ENCODE peak calls at places on chromosomes 6 and 20, in nine cellular contexts. U is AG04450, T is stomach, O is fibroblast of lung, B is nephron progenitor cell, L is B cell, W is BE2C, N is AG10803, A is fibroblast of the aortic adventitia. F is an unnamed sample.
A peak's percentile ranks its signal among the peaks of the same experiment; 100 is the strongest.

GRCh38 chr6:143283887-143284640 is 166.4 kb downstream of the ADAT2 start:
- DNase-seq in L (no peak), T (no peak), W (no peak), A (peak; percentile 89), N (peak; percentile 94), O (no peak), U (no peak), B (no peak), F (no peak)

GRCh38 chr6:20564777-20565176 is 30.5 kb downstream of the CDKAL1 start:
- DNase-seq in L (no peak), N (no peak), O (no peak), U (no peak), B (no peak), T (no peak), W (no peak), A (no peak), F (no peak)

GRCh38 chr6:169097336-169098052 is 156.2 kb downstream of the THBS2 start:
- DNase-seq in T (no peak), L (no peak), U (peak; percentile 94), W (no peak), A (peak; percentile 97), O (peak; percentile 96), B (no peak), N (peak; percentile 69), F (no peak)

GRCh38 chr20:58956078-58956477 is 25.0 kb upstream of the NELFCD start:
- DNase-seq in U (no peak), L (no peak), A (no peak), W (no peak), O (no peak), B (no peak), N (no peak), T (no peak), F (no peak)

GRCh38 chr6:113763311-113763766 is 93.8 kb upstream of the MARCKS start:
- DNase-seq in T (no peak), B (no peak), N (no peak), U (no peak), W (no peak), L (no peak), O (no peak), A (peak; percentile 9), F (no peak)

GRCh38 chr6:4446982-4447381 is 311.6 kb upstream of the ECI2 start:
- DNase-seq in N (peak; percentile 67), U (peak; percentile 34), L (peak; percentile 36), A (peak; percentile 49), B (no peak), O (peak; percentile 93), W (no peak), T (no peak), F (no peak)

GRCh38 chr20:34907616-34908469 is 31.4 kb downstream of the ACSS2 start:
- DNase-seq in U (peak; percentile 61), W (peak; percentile 91), O (peak; percentile 84), L (no peak), N (peak; percentile 86), A (peak; percentile 89), B (no peak), T (peak; percentile 76), F (no peak)

GRCh38 chr6:124080483-124080882 is 276.8 kb downstream of the NKAIN2 start:
- DNase-seq in A (no peak), T (no peak), W (no peak), O (no peak), N (no peak), L (no peak), U (no peak), B (no peak), F (no peak)

GRCh38 chr20:10404023-10404628 is 29.9 kb downstream of the MKKS start:
- DNase-seq in T (no peak), N (no peak), O (no peak), A (no peak), B (no peak), U (no peak), L (no peak), W (no peak), F (no peak)

DNA sequence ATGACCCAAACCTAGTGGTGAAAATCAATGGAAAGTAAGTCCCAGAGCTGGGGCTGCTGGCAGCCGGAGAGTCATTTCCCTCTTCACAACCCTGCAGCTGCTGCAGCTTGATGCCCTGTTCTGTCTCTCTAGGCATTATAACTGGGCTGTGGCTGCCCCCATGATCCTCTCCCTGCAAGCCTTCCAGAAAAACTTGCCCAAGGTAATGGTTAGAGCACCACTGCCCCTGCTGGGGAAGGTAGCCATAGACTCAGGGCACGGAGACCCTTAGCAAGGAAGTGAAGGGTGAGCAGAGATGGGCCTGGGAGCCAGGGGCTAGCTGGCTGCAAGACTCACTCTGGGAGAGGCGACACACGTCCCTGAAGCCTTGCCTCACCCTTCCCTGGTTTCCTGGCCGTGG is 12.0 kb downstream of the LPIN3 start:
- DNase-seq in A (no peak), B (no peak), N (no peak), O (no peak), L (no peak), T (no peak), W (no peak), U (no peak), F (no peak)
- TF ChIP-seq CTCF in A (no peak), B (no peak), N (no peak), O (no peak), L (no peak), T (no peak), W (no peak), U (no peak), F (no peak)

GRCh38 chr20:40948352-40949267 is 80.0 kb upstream of the TOP1 start:
- DNase-seq in L (no peak), T (no peak), W (no peak), N (no peak), B (no peak), U (no peak), O (peak; percentile 39), A (peak; percentile 20), F (no peak)
- TF ChIP-seq CTCF in L (no peak), T (no peak), W (no peak), N (no peak), B (no peak), U (no peak), O (no peak), A (no peak), F (no peak)

DNA sequence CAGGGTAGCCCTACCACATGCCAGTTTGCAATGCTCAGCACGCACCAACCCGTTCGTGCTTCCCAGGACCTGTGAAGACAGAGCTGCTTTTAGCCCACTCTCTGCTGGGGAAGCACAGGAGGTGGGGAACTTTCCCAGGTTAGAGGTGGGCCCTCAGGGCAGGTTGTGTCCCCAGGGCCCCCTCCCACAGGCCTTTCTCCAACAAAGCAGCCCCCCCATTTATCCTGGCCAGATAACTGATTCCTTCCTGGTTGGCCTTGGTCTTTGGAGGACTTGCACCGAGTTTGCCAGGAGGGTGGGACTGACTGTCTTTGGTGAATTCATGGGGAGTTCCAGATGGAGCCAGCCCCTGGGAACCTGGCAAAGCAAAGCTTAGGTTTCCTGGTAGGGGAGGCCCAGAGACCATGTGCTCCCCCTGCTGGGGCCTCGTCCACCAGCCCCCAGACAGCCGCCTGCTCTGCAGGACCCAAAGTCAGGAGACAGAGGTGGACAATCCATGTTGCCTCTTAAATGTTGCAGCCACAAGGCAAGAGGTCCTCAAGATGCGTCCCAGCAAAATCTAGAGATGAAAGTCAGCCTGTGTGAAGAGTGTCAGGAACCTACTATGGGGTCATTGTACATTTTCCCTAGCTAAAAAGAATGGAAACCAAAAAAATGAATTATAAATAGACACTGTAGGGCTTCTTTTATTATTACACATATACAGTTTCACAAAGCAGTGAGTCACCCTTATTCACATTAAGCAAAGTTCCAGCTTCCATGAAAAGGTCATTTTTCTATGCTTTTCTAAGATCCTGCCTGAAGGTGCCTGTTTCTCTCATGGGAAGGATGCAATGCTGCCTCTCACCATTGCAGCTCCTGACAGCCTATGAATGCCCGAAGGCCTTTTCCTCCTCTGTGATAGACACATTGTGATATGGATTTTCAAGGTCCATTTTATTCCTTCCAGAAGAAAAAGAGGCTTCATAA is 497.8 kb downstream of the PREX1 start:
- DNase-seq in T (no peak), O (peak; percentile 28), W (peak; percentile 71), N (no peak), A (peak; percentile 36), B (peak; percentile 53), U (no peak), L (peak; percentile 24), F (no peak)
- TF ChIP-seq CTCF in T (no peak), O (peak; percentile 18), W (peak; percentile 76), N (no peak), A (no peak), B (peak; percentile 42), U (peak; percentile 44), L (no peak), F (peak; percentile 37)

GRCh38 chr20:45957021-45957941 is 14.7 kb downstream of the ZNF335 start:
- DNase-seq in O (no peak), A (no peak), U (no peak), B (no peak), T (no peak), L (no peak), N (no peak), W (no peak), F (no peak)

GRCh38 chr20:45959126-45959525 is 12.9 kb downstream of the ZNF335 start:
- DNase-seq in N (no peak), T (no peak), U (no peak), B (no peak), W (no peak), L (no peak), O (no peak), A (no peak), F (no peak)

GRCh38 chr20:45959956-45960630 is 11.9 kb downstream of the ZNF335 start:
- DNase-seq in W (no peak), N (no peak), U (no peak), O (no peak), T (no peak), B (no peak), A (no peak), L (no peak), F (no peak)

GRCh38 chr20:45962031-45962755 is 9.8 kb downstream of the ZNF335 start:
- DNase-seq in B (no peak), T (no peak), O (no peak), L (no peak), A (no peak), W (no peak), U (no peak), N (no peak), F (no peak)

DNA sequence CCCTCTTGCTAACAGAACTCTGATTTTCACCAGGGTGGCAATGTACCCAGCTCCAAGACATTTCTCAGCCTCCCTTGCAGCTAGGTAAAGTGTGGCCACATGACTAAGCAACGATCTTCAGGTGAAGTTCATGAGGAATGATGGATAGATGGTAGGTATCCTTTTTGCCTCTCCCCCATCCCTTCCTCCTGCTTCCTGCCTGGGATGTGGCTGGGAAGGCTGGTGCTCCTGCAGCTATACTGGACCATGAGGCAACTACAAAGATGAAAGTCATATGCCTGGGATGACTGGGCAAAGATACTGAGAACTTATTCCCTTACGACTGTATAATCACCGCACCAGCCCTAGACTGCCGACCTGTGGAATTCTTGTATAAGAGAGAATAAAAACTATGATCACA is 13.4 kb downstream of the ZNF335 start:
- DNase-seq in T (no peak), L (no peak), U (no peak), B (no peak), N (no peak), O (no peak), W (no peak), A (no peak), F (no peak)
- TF ChIP-seq CTCF in T (no peak), L (no peak), U (no peak), B (no peak), N (no peak), O (no peak), W (no peak), A (no peak), F (no peak)